ENCODE peak calls at places on chromosomes 16 and 17, in four cellular contexts. One of them, this sample, is unnamed.

GRCh38 chr16:27355610-27356009 is 41.8 kb downstream of the IL4R start:
- DNase-seq in SK-N-SH: no peak
- DNase-seq in IMR-90: peak; percentile 22
- DNase-seq in GM12878: no peak
- DNase-seq in this sample: peak; percentile 64

GRCh38 chr17:77457572-77458201 is 316.9 kb downstream of the SEC14L1 start:
- DNase-seq in SK-N-SH: no peak
- DNase-seq in IMR-90: no peak
- DNase-seq in GM12878: no peak
- DNase-seq in this sample: no peak

GRCh38 chr16:74466872-74467271 is 45.6 kb upstream of the CLEC18B start:
- DNase-seq in SK-N-SH: no peak
- DNase-seq in IMR-90: no peak
- DNase-seq in GM12878: no peak
- DNase-seq in this sample: no peak

GRCh38 chr17:44941712-44942331 is 5.8 kb downstream of the KIF18B start:
- DNase-seq in SK-N-SH: peak; percentile 32
- DNase-seq in IMR-90: no peak
- DNase-seq in GM12878: no peak
- DNase-seq in this sample: peak; percentile 66

GRCh38 chr17:82458885-82459424 is 414 bp downstream of the NARF start:
- DNase-seq in SK-N-SH: peak; percentile 76
- DNase-seq in IMR-90: peak; percentile 19
- DNase-seq in GM12878: no peak
- DNase-seq in this sample: no peak

GRCh38 chr16:88737298-88738166 is 31.2 kb downstream of the CTU2 start:
- DNase-seq in SK-N-SH: peak; percentile 94
- DNase-seq in IMR-90: peak; percentile 70
- DNase-seq in GM12878: peak; percentile 13
- DNase-seq in this sample: peak; percentile 85

GRCh38 chr17:63552211-63552610 is 1.9 kb downstream of the DCAF7 start:
- DNase-seq in SK-N-SH: no peak
- DNase-seq in IMR-90: peak; percentile 52
- DNase-seq in GM12878: no peak
- DNase-seq in this sample: no peak

GRCh38 chr17:78022425-78022824 is 63.9 kb downstream of the TNRC6C start:
- DNase-seq in SK-N-SH: no peak
- DNase-seq in IMR-90: peak; percentile 22
- DNase-seq in GM12878: no peak
- DNase-seq in this sample: no peak

GRCh38 chr17:82367724-82368524 is 3.6 kb upstream of the UTS2R start:
- DNase-seq in SK-N-SH: peak; percentile 64
- DNase-seq in IMR-90: peak; percentile 11
- DNase-seq in GM12878: no peak
- DNase-seq in this sample: peak; percentile 81

GRCh38 chr16:80151706-80152073 is 389.1 kb upstream of the DYNLRB2 start:
- DNase-seq in SK-N-SH: no peak
- DNase-seq in IMR-90: no peak
- DNase-seq in GM12878: no peak
- DNase-seq in this sample: no peak

GRCh38 chr17:50100480-50100883 is 5.3 kb downstream of the PDK2 start:
- DNase-seq in SK-N-SH: no peak
- DNase-seq in IMR-90: no peak
- DNase-seq in GM12878: no peak
- DNase-seq in this sample: no peak

GRCh38 chr17:75864448-75864871 is 9.3 kb upstream of the WBP2 start:
- DNase-seq in SK-N-SH: peak; percentile 35
- DNase-seq in IMR-90: peak; percentile 92
- DNase-seq in GM12878: peak; percentile 77
- DNase-seq in this sample: no peak

GRCh38 chr17:78375401-78376079 is 2.9 kb upstream of the PGS1 start:
- DNase-seq in SK-N-SH: no peak
- DNase-seq in IMR-90: peak; percentile 98
- DNase-seq in GM12878: no peak
- DNase-seq in this sample: no peak

GRCh38 chr17:79793924-79794304 is 3.0 kb downstream of the CBX8 start:
- DNase-seq in SK-N-SH: peak; percentile 94
- DNase-seq in IMR-90: no peak
- DNase-seq in GM12878: no peak
- DNase-seq in this sample: peak; percentile 98

GRCh38 chr17:39261286-39261685 is 35.5 kb upstream of the STAC2 start:
- DNase-seq in SK-N-SH: no peak
- DNase-seq in IMR-90: no peak
- DNase-seq in GM12878: no peak
- DNase-seq in this sample: no peak

GRCh38 chr16:48330847-48331204 is 54.4 kb downstream of the SIAH1 start:
- DNase-seq in SK-N-SH: no peak
- DNase-seq in IMR-90: no peak
- DNase-seq in GM12878: no peak
- DNase-seq in this sample: no peak

GRCh38 chr17:2724783-2725164 is 13.2 kb upstream of the CLUH start:
- DNase-seq in SK-N-SH: no peak
- DNase-seq in IMR-90: peak; percentile 26
- DNase-seq in GM12878: no peak
- DNase-seq in this sample: peak; percentile 85

GRCh38 chr17:68658999-68659780 is 58.0 kb upstream of the FAM20A start:
- DNase-seq in SK-N-SH: no peak
- DNase-seq in IMR-90: no peak
- DNase-seq in GM12878: no peak
- DNase-seq in this sample: no peak

GRCh38 chr16:53756329-53756996 is 52.5 kb downstream of the FTO start:
- DNase-seq in SK-N-SH: no peak
- DNase-seq in IMR-90: peak; percentile 36
- DNase-seq in GM12878: no peak
- DNase-seq in this sample: no peak

GRCh38 chr16:74650966-74651567 is 15.6 kb downstream of the RFWD3 start:
- DNase-seq in SK-N-SH: peak; percentile 31
- DNase-seq in IMR-90: no peak
- DNase-seq in GM12878: no peak
- DNase-seq in this sample: peak; percentile 29

GRCh38 chr17:47220531-47220999 is 11.4 kb downstream of the MYL4 start:
- DNase-seq in SK-N-SH: no peak
- DNase-seq in IMR-90: no peak
- DNase-seq in GM12878: no peak
- DNase-seq in this sample: no peak
- TF ChIP-seq RCOR1 in SK-N-SH: no peak
- TF ChIP-seq RCOR1 in IMR-90: no peak
- TF ChIP-seq RCOR1 in GM12878: no peak
- TF ChIP-seq RCOR1 in this sample: no peak

GRCh38 chr17:58378895-58379824 is 27.2 kb upstream of the SUPT4H1 start:
- DNase-seq in SK-N-SH: no peak
- DNase-seq in IMR-90: no peak
- DNase-seq in GM12878: no peak
- DNase-seq in this sample: no peak

GRCh38 chr17:58382885-58383248 is 30.9 kb upstream of the SUPT4H1 start:
- DNase-seq in SK-N-SH: no peak
- DNase-seq in IMR-90: no peak
- DNase-seq in GM12878: no peak
- DNase-seq in this sample: no peak

GRCh38 chr17:58380207-58381123 is 28.5 kb upstream of the SUPT4H1 start:
- DNase-seq in SK-N-SH: no peak
- DNase-seq in IMR-90: no peak
- DNase-seq in GM12878: no peak
- DNase-seq in this sample: no peak

GRCh38 chr17:58382108-58382884 is 30.3 kb upstream of the SUPT4H1 start:
- DNase-seq in SK-N-SH: no peak
- DNase-seq in IMR-90: no peak
- DNase-seq in GM12878: peak; percentile 44
- DNase-seq in this sample: no peak

DNA sequence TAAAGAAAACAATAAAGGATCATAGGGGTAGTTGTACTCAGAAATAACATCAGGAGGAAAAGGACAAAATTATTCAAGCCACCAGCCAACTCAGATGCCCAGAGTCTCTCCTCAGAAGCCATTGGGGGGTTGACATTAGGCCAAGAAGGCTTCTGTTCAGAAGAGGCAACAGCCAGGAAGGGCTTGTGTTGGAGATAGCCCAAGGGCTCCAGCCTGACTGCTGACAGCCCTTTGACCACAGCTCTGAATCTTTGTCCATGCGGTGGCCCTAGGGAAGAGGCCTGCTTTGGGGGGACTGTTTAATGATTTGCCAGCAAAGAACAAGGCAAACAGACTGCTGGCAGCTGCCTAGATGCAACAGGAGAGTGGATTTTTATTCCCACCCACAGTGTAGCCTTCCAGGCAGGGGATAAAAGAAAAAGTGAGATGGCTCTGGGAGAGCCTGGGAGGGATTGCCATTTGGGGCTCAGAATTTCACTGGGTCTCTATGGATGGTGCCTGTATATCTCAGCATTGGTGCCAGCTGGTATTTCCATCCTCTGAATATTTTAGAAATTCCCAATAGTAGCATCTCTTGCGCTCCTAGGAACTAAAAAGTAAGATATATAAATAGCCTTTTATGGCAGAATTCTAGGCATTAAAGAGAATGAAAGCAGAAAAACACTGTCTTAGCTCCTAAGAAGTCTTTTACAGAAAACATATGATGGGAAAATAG is 29.3 kb upstream of the SUPT4H1 start:
- DNase-seq in SK-N-SH: no peak
- DNase-seq in IMR-90: no peak
- DNase-seq in GM12878: no peak
- DNase-seq in this sample: peak; percentile 35
- TF ChIP-seq RCOR1 in SK-N-SH: no peak
- TF ChIP-seq RCOR1 in IMR-90: no peak
- TF ChIP-seq RCOR1 in GM12878: no peak
- TF ChIP-seq RCOR1 in this sample: no peak

GRCh38 chr16:56898847-56899246 is 33.1 kb upstream of the HERPUD1 start:
- DNase-seq in SK-N-SH: no peak
- DNase-seq in IMR-90: no peak
- DNase-seq in GM12878: peak; percentile 77
- DNase-seq in this sample: no peak
- TF ChIP-seq RCOR1 in SK-N-SH: no peak
- TF ChIP-seq RCOR1 in IMR-90: no peak
- TF ChIP-seq RCOR1 in GM12878: no peak
- TF ChIP-seq RCOR1 in this sample: no peak

DNA sequence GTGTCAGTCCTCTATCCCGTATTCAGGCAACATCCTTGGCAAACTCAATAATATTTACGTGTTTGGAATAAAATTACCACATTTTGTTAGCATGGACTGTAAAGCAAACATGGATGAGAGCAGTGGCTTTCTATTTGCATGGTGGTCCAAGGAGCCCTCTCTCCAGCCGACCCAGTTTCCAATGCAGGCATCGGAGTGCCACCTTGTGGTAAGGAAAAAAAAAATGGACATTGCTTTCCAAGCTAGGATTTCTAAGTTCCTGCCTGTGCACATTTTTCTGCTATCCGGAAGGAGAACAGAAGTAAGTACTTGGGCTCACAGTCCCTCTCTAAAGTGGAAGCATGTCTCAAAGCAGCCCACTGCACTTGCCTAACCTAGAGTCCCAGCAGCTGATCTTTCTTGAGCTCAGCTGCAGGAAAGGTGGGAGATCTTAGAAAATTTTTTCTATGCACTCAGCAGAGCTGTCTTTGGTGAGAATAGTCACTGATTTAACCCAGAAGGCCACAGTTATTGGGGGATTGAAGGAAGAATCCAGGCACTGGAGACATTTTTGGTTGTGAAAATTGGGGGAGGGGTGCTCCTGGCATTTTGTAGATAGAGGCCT is 46.0 kb upstream of the ERCC4 start:
- DNase-seq in SK-N-SH: peak; percentile 41
- DNase-seq in IMR-90: peak; percentile 2
- DNase-seq in GM12878: no peak
- DNase-seq in this sample: peak; percentile 29
- TF ChIP-seq RCOR1 in SK-N-SH: no peak
- TF ChIP-seq RCOR1 in IMR-90: no peak
- TF ChIP-seq RCOR1 in GM12878: no peak
- TF ChIP-seq RCOR1 in this sample: no peak

GRCh38 chr16:62156971-62157370 is 120.7 kb upstream of the CDH8 start:
- DNase-seq in SK-N-SH: no peak
- DNase-seq in IMR-90: no peak
- DNase-seq in GM12878: no peak
- DNase-seq in this sample: no peak
- TF ChIP-seq RCOR1 in SK-N-SH: no peak
- TF ChIP-seq RCOR1 in IMR-90: no peak
- TF ChIP-seq RCOR1 in GM12878: no peak
- TF ChIP-seq RCOR1 in this sample: no peak

GRCh38 chr16:50276801-50277560 is 10.6 kb downstream of the ADCY7 start:
- DNase-seq in SK-N-SH: no peak
- DNase-seq in IMR-90: no peak
- DNase-seq in GM12878: no peak
- DNase-seq in this sample: peak; percentile 36
- TF ChIP-seq RCOR1 in SK-N-SH: no peak
- TF ChIP-seq RCOR1 in IMR-90: no peak
- TF ChIP-seq RCOR1 in GM12878: no peak
- TF ChIP-seq RCOR1 in this sample: no peak

DNA sequence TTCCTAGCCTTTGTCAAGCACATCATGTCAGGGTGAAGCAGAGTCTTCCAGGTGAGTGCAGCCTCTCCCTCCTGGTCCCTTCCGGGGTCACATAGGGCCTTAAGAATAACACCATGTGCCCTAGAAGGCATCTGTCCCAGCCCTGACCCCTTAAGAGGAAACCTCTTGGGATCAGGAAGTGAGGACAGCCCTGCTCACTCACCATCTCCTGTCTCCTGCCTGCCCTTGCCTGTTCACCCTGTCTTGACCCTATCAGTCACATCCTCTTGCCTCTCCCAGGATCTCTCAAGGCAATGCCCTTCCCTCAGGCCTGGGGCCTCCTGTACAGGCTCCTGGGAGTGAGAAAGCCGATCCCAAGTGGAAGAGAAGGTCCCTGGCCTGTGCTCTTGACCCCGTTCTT is 13.9 kb downstream of the MYL4 start:
- DNase-seq in SK-N-SH: no peak
- DNase-seq in IMR-90: no peak
- DNase-seq in GM12878: no peak
- DNase-seq in this sample: no peak
- TF ChIP-seq RCOR1 in SK-N-SH: no peak
- TF ChIP-seq RCOR1 in IMR-90: no peak
- TF ChIP-seq RCOR1 in GM12878: no peak
- TF ChIP-seq RCOR1 in this sample: no peak